ENCODE peak calls at places on chromosomes 3 and 15, in nine cellular contexts. V, W, A, Q, S, K, B, E and I are unnamed samples.

GRCh38 chr3:133583396-133583795 is 9.9 kb downstream of the CDV3 start:
- DNase-seq in B (no peak), Q (no peak), S (no peak), A (no peak), E (no peak), W (no peak), K (no peak), V (no peak), I (no peak)

GRCh38 chr15:74783072-74783807 is 1.4 kb downstream of the CSK start:
- DNase-seq in A (peak; percentile 61), E (no peak), W (no peak), S (no peak), K (no peak), Q (no peak), B (no peak), V (no peak), I (no peak)

GRCh38 chr15:29089731-29090616 is 179.6 kb downstream of the NSMCE3 start:
- DNase-seq in E (no peak), V (no peak), Q (peak; percentile 73), A (peak; percentile 75), B (no peak), W (no peak), S (no peak), K (no peak), I (no peak)

GRCh38 chr3:190252080-190252479 is 70.2 kb downstream of the CLDN1 start:
- DNase-seq in A (no peak), B (no peak), S (no peak), K (peak; percentile 34), W (no peak), E (no peak), V (no peak), Q (no peak), I (no peak)

GRCh38 chr15:85879334-85880163 is 84.8 kb upstream of the KLHL25 start:
- DNase-seq in V (no peak), A (peak; percentile 4), Q (no peak), E (no peak), S (no peak), W (peak; percentile 7), K (no peak), B (no peak), I (no peak)

GRCh38 chr3:181446741-181447140 is 265.0 kb upstream of the SOX2 start:
- DNase-seq in Q (no peak), E (no peak), A (no peak), S (no peak), V (no peak), W (no peak), B (no peak), K (no peak), I (no peak)

GRCh38 chr15:38266247-38266996 is 13.8 kb downstream of the SPRED1 start:
- DNase-seq in V (no peak), E (no peak), S (no peak), A (no peak), B (no peak), W (peak; percentile 17), Q (no peak), K (no peak), I (no peak)

GRCh38 chr3:141373768-141374526 is 5.6 kb downstream of the ZBTB38 start:
- DNase-seq in W (no peak), S (no peak), A (no peak), B (no peak), V (no peak), Q (no peak), E (no peak), K (no peak), I (no peak)

GRCh38 chr15:98803228-98804056 is 155.1 kb downstream of the IGF1R start:
- DNase-seq in E (no peak), W (peak; percentile 78), B (no peak), A (no peak), Q (no peak), S (no peak), V (no peak), K (no peak), I (no peak)

GRCh38 chr3:127820871-127821853 is 1.2 kb downstream of the MGLL start:
- DNase-seq in Q (no peak), W (peak; percentile 78), A (peak; percentile 32), K (no peak), S (no peak), V (no peak), E (no peak), B (no peak), I (no peak)

GRCh38 chr3:79491029-79491634 is 276.7 kb downstream of the ROBO1 start:
- DNase-seq in E (no peak), K (no peak), V (no peak), W (no peak), B (no peak), A (no peak), S (no peak), Q (no peak), I (no peak)

GRCh38 chr15:42691308-42691707 is 45.6 kb downstream of the CDAN1 start:
- DNase-seq in A (peak; percentile 51), B (no peak), V (no peak), S (no peak), W (no peak), E (no peak), Q (no peak), K (no peak), I (no peak)

GRCh38 chr3:58490860-58491501 is 915 bp upstream of the KCTD6 start:
- DNase-seq in E (no peak), W (no peak), B (no peak), S (no peak), V (no peak), K (no peak), Q (no peak), A (no peak), I (no peak)

GRCh38 chr15:89963301-89964288 is 37.5 kb upstream of the ZNF710 start:
- DNase-seq in A (no peak), E (no peak), K (no peak), B (no peak), V (no peak), S (no peak), Q (no peak), W (no peak), I (no peak)